ENCODE peak calls at places on chromosomes 2 and 18, in ten cellular contexts. One of them, this sample, is unnamed.

GRCh38 chr2:75986617-75987016 is 275.9 kb upstream of the GCFC2 start:
- DNase-seq in lower lobe of right lung: no peak
- DNase-seq in GM13976: no peak
- DNase-seq in HS-27A: no peak
- DNase-seq in NCI-H2029: no peak
- DNase-seq in RWPE1: no peak
- DNase-seq in K562: no peak
- DNase-seq in T-helper 2 cell: no peak
- DNase-seq in activated naive CD8-positive, alpha-beta T cell treated with anti-CD3 and anti-CD28 coated beads for 36 hours: no peak
- DNase-seq in Kasumi-1: no peak
- DNase-seq in this sample: no peak

GRCh38 chr2:139366659-139367058 is 586.5 kb upstream of the NXPH2 start:
- DNase-seq in lower lobe of right lung: no peak
- DNase-seq in GM13976: no peak
- DNase-seq in HS-27A: no peak
- DNase-seq in NCI-H2029: peak; percentile 48
- DNase-seq in RWPE1: no peak
- DNase-seq in K562: no peak
- DNase-seq in T-helper 2 cell: no peak
- DNase-seq in activated naive CD8-positive, alpha-beta T cell treated with anti-CD3 and anti-CD28 coated beads for 36 hours: no peak
- DNase-seq in Kasumi-1: no peak
- DNase-seq in this sample: no peak

GRCh38 chr2:107932483-107932882 is 53.8 kb upstream of the SLC5A7 start:
- DNase-seq in lower lobe of right lung: no peak
- DNase-seq in GM13976: no peak
- DNase-seq in HS-27A: no peak
- DNase-seq in NCI-H2029: no peak
- DNase-seq in RWPE1: peak; percentile 8
- DNase-seq in K562: no peak
- DNase-seq in T-helper 2 cell: no peak
- DNase-seq in activated naive CD8-positive, alpha-beta T cell treated with anti-CD3 and anti-CD28 coated beads for 36 hours: no peak
- DNase-seq in Kasumi-1: no peak
- DNase-seq in this sample: no peak

GRCh38 chr2:101004671-101005325 is 2.7 kb downstream of the RPL31 start:
- DNase-seq in lower lobe of right lung: no peak
- DNase-seq in GM13976: no peak
- DNase-seq in HS-27A: no peak
- DNase-seq in NCI-H2029: no peak
- DNase-seq in RWPE1: no peak
- DNase-seq in K562: no peak
- DNase-seq in T-helper 2 cell: no peak
- DNase-seq in activated naive CD8-positive, alpha-beta T cell treated with anti-CD3 and anti-CD28 coated beads for 36 hours: no peak
- DNase-seq in Kasumi-1: no peak
- DNase-seq in this sample: no peak

GRCh38 chr18:7488571-7488970 is 78.5 kb upstream of the PTPRM start:
- DNase-seq in lower lobe of right lung: no peak
- DNase-seq in GM13976: no peak
- DNase-seq in HS-27A: no peak
- DNase-seq in NCI-H2029: no peak
- DNase-seq in RWPE1: no peak
- DNase-seq in K562: no peak
- DNase-seq in T-helper 2 cell: no peak
- DNase-seq in activated naive CD8-positive, alpha-beta T cell treated with anti-CD3 and anti-CD28 coated beads for 36 hours: no peak
- DNase-seq in Kasumi-1: no peak
- DNase-seq in this sample: no peak

GRCh38 chr18:24270937-24271380 is 126.7 kb downstream of the OSBPL1A start:
- DNase-seq in lower lobe of right lung: no peak
- DNase-seq in GM13976: no peak
- DNase-seq in HS-27A: peak; percentile 26
- DNase-seq in NCI-H2029: no peak
- DNase-seq in RWPE1: peak; percentile 29
- DNase-seq in K562: no peak
- DNase-seq in T-helper 2 cell: no peak
- DNase-seq in activated naive CD8-positive, alpha-beta T cell treated with anti-CD3 and anti-CD28 coated beads for 36 hours: no peak
- DNase-seq in Kasumi-1: no peak
- DNase-seq in this sample: no peak

GRCh38 chr18:79472176-79472575 is 76.4 kb downstream of the NFATC1 start:
- DNase-seq in lower lobe of right lung: no peak
- DNase-seq in GM13976: no peak
- DNase-seq in HS-27A: no peak
- DNase-seq in NCI-H2029: no peak
- DNase-seq in RWPE1: no peak
- DNase-seq in K562: no peak
- DNase-seq in T-helper 2 cell: no peak
- DNase-seq in activated naive CD8-positive, alpha-beta T cell treated with anti-CD3 and anti-CD28 coated beads for 36 hours: no peak
- DNase-seq in Kasumi-1: no peak
- DNase-seq in this sample: no peak

GRCh38 chr2:94876523-94876863 is 5.3 kb downstream of the TEKT4 start:
- DNase-seq in lower lobe of right lung: no peak
- DNase-seq in GM13976: no peak
- DNase-seq in HS-27A: no peak
- DNase-seq in NCI-H2029: no peak
- DNase-seq in RWPE1: no peak
- DNase-seq in K562: no peak
- DNase-seq in T-helper 2 cell: no peak
- DNase-seq in activated naive CD8-positive, alpha-beta T cell treated with anti-CD3 and anti-CD28 coated beads for 36 hours: no peak
- DNase-seq in Kasumi-1: no peak
- DNase-seq in this sample: no peak

GRCh38 chr2:103232882-103233281 is 471.1 kb downstream of the TMEM182 start:
- DNase-seq in lower lobe of right lung: no peak
- DNase-seq in GM13976: no peak
- DNase-seq in HS-27A: no peak
- DNase-seq in NCI-H2029: no peak
- DNase-seq in RWPE1: no peak
- DNase-seq in K562: no peak
- DNase-seq in T-helper 2 cell: no peak
- DNase-seq in activated naive CD8-positive, alpha-beta T cell treated with anti-CD3 and anti-CD28 coated beads for 36 hours: no peak
- DNase-seq in Kasumi-1: no peak
- DNase-seq in this sample: no peak

GRCh38 chr2:175123254-175123653 is 44.7 kb downstream of the ATF2 start:
- DNase-seq in lower lobe of right lung: no peak
- DNase-seq in GM13976: no peak
- DNase-seq in HS-27A: no peak
- DNase-seq in NCI-H2029: no peak
- DNase-seq in RWPE1: no peak
- DNase-seq in K562: no peak
- DNase-seq in T-helper 2 cell: no peak
- DNase-seq in activated naive CD8-positive, alpha-beta T cell treated with anti-CD3 and anti-CD28 coated beads for 36 hours: no peak
- DNase-seq in Kasumi-1: no peak
- DNase-seq in this sample: no peak

GRCh38 chr2:28352726-28353125 is 39.9 kb upstream of the FOSL2 start:
- DNase-seq in lower lobe of right lung: peak; percentile 30
- DNase-seq in GM13976: no peak
- DNase-seq in HS-27A: no peak
- DNase-seq in NCI-H2029: no peak
- DNase-seq in RWPE1: no peak
- DNase-seq in K562: no peak
- DNase-seq in T-helper 2 cell: no peak
- DNase-seq in activated naive CD8-positive, alpha-beta T cell treated with anti-CD3 and anti-CD28 coated beads for 36 hours: no peak
- DNase-seq in Kasumi-1: no peak
- DNase-seq in this sample: no peak

GRCh38 chr2:215572341-215572848 is 136.5 kb upstream of the FN1 start:
- DNase-seq in lower lobe of right lung: no peak
- DNase-seq in GM13976: no peak
- DNase-seq in HS-27A: no peak
- DNase-seq in NCI-H2029: no peak
- DNase-seq in RWPE1: no peak
- DNase-seq in K562: no peak
- DNase-seq in T-helper 2 cell: no peak
- DNase-seq in activated naive CD8-positive, alpha-beta T cell treated with anti-CD3 and anti-CD28 coated beads for 36 hours: no peak
- DNase-seq in Kasumi-1: no peak
- DNase-seq in this sample: no peak

GRCh38 chr2:45578056-45578843 is 32.8 kb downstream of the SRBD1 start:
- DNase-seq in lower lobe of right lung: peak; percentile 34
- DNase-seq in GM13976: no peak
- DNase-seq in HS-27A: no peak
- DNase-seq in NCI-H2029: no peak
- DNase-seq in RWPE1: no peak
- DNase-seq in K562: peak; percentile 53
- DNase-seq in T-helper 2 cell: no peak
- DNase-seq in activated naive CD8-positive, alpha-beta T cell treated with anti-CD3 and anti-CD28 coated beads for 36 hours: no peak
- DNase-seq in Kasumi-1: peak; percentile 65
- DNase-seq in this sample: peak; percentile 27